ENCODE peak calls at places on chromosomes 3 and 15, in seven cellular contexts. W is GM03348; X is SW480; M is activated CD8-positive, alpha-beta memory T cell treated with anti-CD3 and anti-CD28 coated beads, Interleukin-2, amount 50 U/mL, for 4 hours; G is T-helper 22 cell; O is brain microvascular endothelial cell; F is NCI-H1417. R is an unnamed sample.

GRCh38 chr3:170360916-170361315 is 3.4 kb downstream of the SKIL start:
- DNase-seq in W (no peak), X (no peak), M (no peak), G (no peak), O (no peak), F (no peak), R (no peak)

GRCh38 chr3:66153471-66153870 is 67.3 kb upstream of the SLC25A26 start:
- DNase-seq in W (peak), X (no peak), M (no peak), G (no peak), O (no peak), F (no peak), R (peak)

GRCh38 chr3:4826237-4827100 is 152.8 kb upstream of the BHLHE40 start:
- DNase-seq in W (peak), X (no peak), M (no peak), G (no peak), O (no peak), F (no peak), R (peak)

GRCh38 chr15:65578904-65579728 is 31.8 kb downstream of the INTS14 start:
- DNase-seq in W (no peak), X (no peak), M (no peak), G (no peak), O (no peak), F (peak), R (no peak)

GRCh38 chr3:141940204-141940776 is 63.8 kb downstream of the ATP1B3 start:
- DNase-seq in W (peak), X (peak), M (no peak), G (no peak), O (peak), F (peak), R (peak)

GRCh38 chr15:69755571-69756310 is 303.1 kb downstream of the RPLP1 start:
- DNase-seq in W (no peak), X (peak), M (peak), G (peak), O (no peak), F (no peak), R (no peak)

GRCh38 chr3:105385868-105386508 is 19.3 kb downstream of the ALCAM start:
- DNase-seq in W (no peak), X (no peak), M (no peak), G (no peak), O (no peak), F (no peak), R (no peak)

GRCh38 chr3:39149498-39150169 is 3.8 kb downstream of the CSRNP1 start:
- DNase-seq in W (no peak), X (no peak), M (no peak), G (no peak), O (no peak), F (no peak), R (no peak)

GRCh38 chr3:104742044-104742443 is 624.7 kb upstream of the ALCAM start:
- DNase-seq in W (no peak), X (no peak), M (no peak), G (no peak), O (no peak), F (no peak), R (no peak)

GRCh38 chr3:155010416-155010815 is 69.7 kb upstream of the MME start:
- DNase-seq in W (no peak), X (no peak), M (no peak), G (no peak), O (no peak), F (no peak), R (no peak)

GRCh38 chr15:28252831-28253230 is 69.1 kb downstream of the HERC2 start:
- DNase-seq in W (no peak), X (no peak), M (no peak), G (no peak), O (no peak), F (no peak), R (no peak)

GRCh38 chr15:39887832-39888231 is 32.2 kb downstream of the GPR176 start:
- DNase-seq in W (peak), X (peak), M (no peak), G (no peak), O (peak), F (peak), R (peak)

GRCh38 chr3:130760922-130761321 is 14.3 kb upstream of the PIK3R4 start:
- DNase-seq in W (no peak), X (no peak), M (no peak), G (no peak), O (no peak), F (peak), R (no peak)

GRCh38 chr3:148318240-148318639 is 379.5 kb upstream of the AGTR1 start:
- DNase-seq in W (no peak), X (no peak), M (no peak), G (no peak), O (no peak), F (no peak), R (no peak)

GRCh38 chr3:151327571-151328198 is 1.7 kb downstream of the P2RY13 start:
- DNase-seq in W (peak), X (peak), M (no peak), G (no peak), O (no peak), F (peak), R (peak)

GRCh38 chr3:121072128-121072527 is 164.1 kb downstream of the STXBP5L start:
- DNase-seq in W (no peak), X (no peak), M (no peak), G (no peak), O (no peak), F (no peak), R (no peak)

GRCh38 chr3:11820540-11821041 is 26.1 kb downstream of the TAMM41 start:
- DNase-seq in W (peak), X (peak), M (no peak), G (no peak), O (peak), F (no peak), R (no peak)

GRCh38 chr3:172210355-172210754 is 171.0 kb downstream of the FNDC3B start:
- DNase-seq in W (no peak), X (no peak), M (no peak), G (no peak), O (no peak), F (no peak), R (no peak)

GRCh38 chr3:9947025-9947995 is 4.9 kb downstream of the PRRT3 start:
- DNase-seq in W (peak), X (no peak), M (no peak), G (no peak), O (peak), F (peak), R (peak)

GRCh38 chr15:57676578-57676977 is 29.9 kb upstream of the POLR2M start:
- DNase-seq in W (no peak), X (no peak), M (no peak), G (no peak), O (no peak), F (no peak), R (no peak)

R was measured in osteoblast.